ENCODE peak calls at places on chromosome 9, in nine cellular contexts. P is K562; S is heart left ventricle; Z is activated CD4-positive, alpha-beta T cell treated with anti-CD3 and anti-CD28 coated beads, Interleukin-2, amount 50 U/mL, for 1 hour; F is lower lobe of right lung; N is bronchial epithelial cell; K is T-helper 9 cell; E is activated T-cell treated with anti-CD3 and anti-CD28 coated beads, Interleukin-2, amount 50 U/mL, for 24 hours; D is activated CD8-positive, alpha-beta memory T cell treated with anti-CD3 and anti-CD28 coated beads, Interleukin-2, amount 50 U/mL, for 4 hours. M is an unnamed sample.

GRCh38 chr9:6215562-6215961 is at the start of gene IL33:
- DNase-seq in S (no peak), K (no peak), Z (no peak), P (no peak), N (peak; percentile 47), E (no peak), F (no peak), D (no peak), M (no peak)

GRCh38 chr9:135524130-135524861 is 3.1 kb downstream of the LCN1 start:
- DNase-seq in N (no peak), K (no peak), F (no peak), P (no peak), S (no peak), Z (no peak), D (no peak), E (no peak), M (no peak)

GRCh38 chr9:130421154-130421801 is 23.5 kb upstream of the ASS1 start:
- DNase-seq in F (no peak), P (no peak), D (no peak), S (no peak), E (no peak), Z (no peak), N (no peak), K (no peak), M (no peak)

GRCh38 chr9:38259519-38260218 is 132.8 kb upstream of the ALDH1B1 start:
- DNase-seq in S (no peak), Z (no peak), P (no peak), E (no peak), F (no peak), K (no peak), D (no peak), N (no peak), M (no peak)

GRCh38 chr9:117720987-117721386 is 16.8 kb downstream of the TLR4 start:
- DNase-seq in N (no peak), F (no peak), P (no peak), S (no peak), E (no peak), D (no peak), K (no peak), Z (no peak), M (no peak)

GRCh38 chr9:98536542-98537173 is 172.1 kb downstream of the GABBR2 start:
- DNase-seq in N (peak; percentile 26), D (no peak), F (no peak), P (peak; percentile 82), S (no peak), Z (no peak), E (no peak), K (no peak), M (no peak)

GRCh38 chr9:131943397-131943796 is 136.3 kb downstream of the MED27 start:
- DNase-seq in P (no peak), D (no peak), N (peak; percentile 90), S (no peak), K (no peak), E (no peak), F (no peak), Z (no peak), M (peak; percentile 30)

GRCh38 chr9:4413856-4414255 is 76.4 kb upstream of the SLC1A1 start:
- DNase-seq in P (no peak), E (no peak), K (no peak), N (no peak), D (no peak), Z (no peak), S (no peak), F (no peak), M (no peak)

GRCh38 chr9:128055222-128056040 is 11.7 kb downstream of the NAIF1 start:
- DNase-seq in Z (no peak), P (no peak), E (no peak), N (no peak), D (no peak), F (peak; percentile 78), K (no peak), S (peak; percentile 41), M (no peak)

GRCh38 chr9:8534828-8535227 is 735.2 kb upstream of the DMAC1 start:
- DNase-seq in K (no peak), E (no peak), P (no peak), N (no peak), S (no peak), F (no peak), Z (no peak), D (no peak), M (no peak)

GRCh38 chr9:93267681-93268505 is 84.0 kb downstream of the WNK2 start:
- DNase-seq in E (peak; percentile 29), N (no peak), K (no peak), P (no peak), D (no peak), Z (no peak), F (peak; percentile 45), S (no peak), M (no peak)

GRCh38 chr9:26357803-26358339 is 534.7 kb downstream of the CAAP1 start:
- DNase-seq in K (no peak), S (no peak), N (no peak), F (no peak), D (no peak), P (no peak), E (no peak), Z (no peak), M (no peak)

GRCh38 chr9:129310666-129311350 is 132.7 kb upstream of the IER5L start:
- DNase-seq in E (peak; percentile 11), S (no peak), P (no peak), F (peak; percentile 1), D (no peak), Z (no peak), N (no peak), K (no peak), M (peak; percentile 3)

GRCh38 chr9:89885156-89885555 is 280.3 kb downstream of the GADD45G start:
- DNase-seq in N (no peak), D (no peak), P (no peak), Z (no peak), F (no peak), E (peak; percentile 16), K (no peak), S (no peak), M (no peak)

GRCh38 chr9:31137850-31138160 is 1246.6 kb upstream of the ACO1 start:
- DNase-seq in D (no peak), S (no peak), F (no peak), N (peak; percentile 62), K (no peak), P (no peak), Z (no peak), E (no peak), M (no peak)

GRCh38 chr9:113361304-113362018 is 12.1 kb downstream of the BSPRY start:
- DNase-seq in E (no peak), F (no peak), P (peak; percentile 58), K (no peak), Z (no peak), D (no peak), N (no peak), S (no peak), M (no peak)

GRCh38 chr9:272251-273213 is 57.9 kb downstream of the DOCK8 start:
- DNase-seq in E (peak; percentile 65), P (peak; percentile 85), F (peak; percentile 56), N (no peak), S (peak; percentile 30), K (peak; percentile 65), D (peak; percentile 68), Z (peak; percentile 72), M (no peak)

GRCh38 chr9:2722715-2723114 is 5.4 kb downstream of the KCNV2 start:
- DNase-seq in Z (no peak), E (no peak), D (no peak), F (no peak), N (peak; percentile 93), K (no peak), S (no peak), P (no peak), M (no peak)

GRCh38 chr9:105510024-105510423 is 47.9 kb upstream of the FKTN start:
- DNase-seq in K (no peak), D (no peak), S (no peak), F (no peak), P (no peak), Z (no peak), E (no peak), N (peak; percentile 74), M (no peak)

M was measured in head of caudate nucleus.